ENCODE peak calls at places on chromosomes 12 and 14, in eight cellular contexts. One of them, this sample, is unnamed.

GRCh38 chr14:88834883-88835431 is 10.5 kb downstream of the TTC8 start:
- DNase-seq in SW 1271: no peak
- DNase-seq in GDM1: no peak
- DNase-seq in coronary artery: no peak
- DNase-seq in lung: no peak
- DNase-seq in mesothelial cell of epicardium: no peak
- DNase-seq in tibial artery: no peak
- DNase-seq in astrocyte of the spinal cord: peak; percentile 85
- DNase-seq in this sample: no peak

GRCh38 chr12:75738486-75738885 is 227.1 kb upstream of the KRR1 start:
- DNase-seq in SW 1271: no peak
- DNase-seq in GDM1: no peak
- DNase-seq in coronary artery: no peak
- DNase-seq in lung: no peak
- DNase-seq in mesothelial cell of epicardium: no peak
- DNase-seq in tibial artery: no peak
- DNase-seq in astrocyte of the spinal cord: no peak
- DNase-seq in this sample: no peak

GRCh38 chr14:69501362-69501964 is 16.9 kb downstream of the PLEKHD1 start:
- DNase-seq in SW 1271: no peak
- DNase-seq in GDM1: no peak
- DNase-seq in coronary artery: no peak
- DNase-seq in lung: no peak
- DNase-seq in mesothelial cell of epicardium: peak; percentile 54
- DNase-seq in tibial artery: no peak
- DNase-seq in astrocyte of the spinal cord: peak; percentile 21
- DNase-seq in this sample: no peak

GRCh38 chr12:122183588-122183940 is 641 bp downstream of the LRRC43 start:
- DNase-seq in SW 1271: no peak
- DNase-seq in GDM1: no peak
- DNase-seq in coronary artery: no peak
- DNase-seq in lung: no peak
- DNase-seq in mesothelial cell of epicardium: no peak
- DNase-seq in tibial artery: no peak
- DNase-seq in astrocyte of the spinal cord: no peak
- DNase-seq in this sample: no peak

GRCh38 chr14:43706901-43707300 is 800.2 kb downstream of the FSCB start:
- DNase-seq in SW 1271: no peak
- DNase-seq in GDM1: no peak
- DNase-seq in coronary artery: no peak
- DNase-seq in lung: no peak
- DNase-seq in mesothelial cell of epicardium: no peak
- DNase-seq in tibial artery: no peak
- DNase-seq in astrocyte of the spinal cord: no peak
- DNase-seq in this sample: no peak

GRCh38 chr14:72000907-72001306 is 68.7 kb downstream of the RGS6 start:
- DNase-seq in SW 1271: no peak
- DNase-seq in GDM1: no peak
- DNase-seq in coronary artery: peak; percentile 76
- DNase-seq in lung: no peak
- DNase-seq in mesothelial cell of epicardium: no peak
- DNase-seq in tibial artery: peak; percentile 57
- DNase-seq in astrocyte of the spinal cord: no peak
- DNase-seq in this sample: no peak

GRCh38 chr12:84502180-84502857 is 410.3 kb downstream of the SLC6A15 start:
- DNase-seq in SW 1271: no peak
- DNase-seq in GDM1: no peak
- DNase-seq in coronary artery: no peak
- DNase-seq in lung: no peak
- DNase-seq in mesothelial cell of epicardium: no peak
- DNase-seq in tibial artery: no peak
- DNase-seq in astrocyte of the spinal cord: no peak
- DNase-seq in this sample: no peak

GRCh38 chr12:47304161-47304560 is 224.4 kb upstream of the AMIGO2 start:
- DNase-seq in SW 1271: no peak
- DNase-seq in GDM1: no peak
- DNase-seq in coronary artery: no peak
- DNase-seq in lung: no peak
- DNase-seq in mesothelial cell of epicardium: no peak
- DNase-seq in tibial artery: no peak
- DNase-seq in astrocyte of the spinal cord: no peak
- DNase-seq in this sample: no peak

GRCh38 chr14:20302042-20302761 is 3.5 kb downstream of the TTC5 start:
- DNase-seq in SW 1271: no peak
- DNase-seq in GDM1: no peak
- DNase-seq in coronary artery: no peak
- DNase-seq in lung: no peak
- DNase-seq in mesothelial cell of epicardium: no peak
- DNase-seq in tibial artery: no peak
- DNase-seq in astrocyte of the spinal cord: peak; percentile 46
- DNase-seq in this sample: no peak

GRCh38 chr12:57793920-57794319 is 11.3 kb downstream of the TSFM start:
- DNase-seq in SW 1271: peak; percentile 59
- DNase-seq in GDM1: no peak
- DNase-seq in coronary artery: no peak
- DNase-seq in lung: no peak
- DNase-seq in mesothelial cell of epicardium: no peak
- DNase-seq in tibial artery: no peak
- DNase-seq in astrocyte of the spinal cord: peak; percentile 50
- DNase-seq in this sample: no peak

GRCh38 chr14:51846631-51847488 is 13.6 kb upstream of the GNG2 start:
- DNase-seq in SW 1271: no peak
- DNase-seq in GDM1: peak; percentile 91
- DNase-seq in coronary artery: no peak
- DNase-seq in lung: peak; percentile 56
- DNase-seq in mesothelial cell of epicardium: no peak
- DNase-seq in tibial artery: peak; percentile 45
- DNase-seq in astrocyte of the spinal cord: peak; percentile 60
- DNase-seq in this sample: peak; percentile 97

GRCh38 chr12:23352670-23353069 is 596.8 kb downstream of the SOX5 start:
- DNase-seq in SW 1271: no peak
- DNase-seq in GDM1: no peak
- DNase-seq in coronary artery: no peak
- DNase-seq in lung: no peak
- DNase-seq in mesothelial cell of epicardium: no peak
- DNase-seq in tibial artery: no peak
- DNase-seq in astrocyte of the spinal cord: no peak
- DNase-seq in this sample: no peak

GRCh38 chr14:36315159-36315853 is 5.1 kb downstream of the MBIP start:
- DNase-seq in SW 1271: no peak
- DNase-seq in GDM1: no peak
- DNase-seq in coronary artery: no peak
- DNase-seq in lung: no peak
- DNase-seq in mesothelial cell of epicardium: no peak
- DNase-seq in tibial artery: no peak
- DNase-seq in astrocyte of the spinal cord: no peak
- DNase-seq in this sample: no peak

GRCh38 chr14:78633747-78634146 is 463.6 kb downstream of the NRXN3 start:
- DNase-seq in SW 1271: no peak
- DNase-seq in GDM1: no peak
- DNase-seq in coronary artery: no peak
- DNase-seq in lung: no peak
- DNase-seq in mesothelial cell of epicardium: no peak
- DNase-seq in tibial artery: no peak
- DNase-seq in astrocyte of the spinal cord: no peak
- DNase-seq in this sample: no peak

GRCh38 chr12:108699955-108700563 is 31.3 kb downstream of the CORO1C start:
- DNase-seq in SW 1271: no peak
- DNase-seq in GDM1: peak; percentile 18
- DNase-seq in coronary artery: no peak
- DNase-seq in lung: no peak
- DNase-seq in mesothelial cell of epicardium: no peak
- DNase-seq in tibial artery: no peak
- DNase-seq in astrocyte of the spinal cord: no peak
- DNase-seq in this sample: no peak

GRCh38 chr12:65826513-65827171 is 2.4 kb downstream of the HMGA2 start:
- DNase-seq in SW 1271: peak; percentile 66
- DNase-seq in GDM1: no peak
- DNase-seq in coronary artery: no peak
- DNase-seq in lung: no peak
- DNase-seq in mesothelial cell of epicardium: no peak
- DNase-seq in tibial artery: no peak
- DNase-seq in astrocyte of the spinal cord: peak; percentile 80
- DNase-seq in this sample: no peak

GRCh38 chr14:86055512-86055911 is 525.6 kb downstream of the FLRT2 start:
- DNase-seq in SW 1271: peak; percentile 28
- DNase-seq in GDM1: no peak
- DNase-seq in coronary artery: no peak
- DNase-seq in lung: no peak
- DNase-seq in mesothelial cell of epicardium: no peak
- DNase-seq in tibial artery: no peak
- DNase-seq in astrocyte of the spinal cord: peak; percentile 18
- DNase-seq in this sample: peak; percentile 17

GRCh38 chr12:5318874-5319273 is 113.0 kb upstream of the NTF3 start:
- DNase-seq in SW 1271: no peak
- DNase-seq in GDM1: no peak
- DNase-seq in coronary artery: no peak
- DNase-seq in lung: no peak
- DNase-seq in mesothelial cell of epicardium: no peak
- DNase-seq in tibial artery: no peak
- DNase-seq in astrocyte of the spinal cord: peak; percentile 10
- DNase-seq in this sample: no peak

GRCh38 chr14:92687681-92688433 is 60.6 kb downstream of the LGMN start:
- DNase-seq in SW 1271: no peak
- DNase-seq in GDM1: no peak
- DNase-seq in coronary artery: no peak
- DNase-seq in lung: no peak
- DNase-seq in mesothelial cell of epicardium: peak; percentile 51
- DNase-seq in tibial artery: no peak
- DNase-seq in astrocyte of the spinal cord: peak; percentile 37
- DNase-seq in this sample: no peak

GRCh38 chr12:62856454-62856853 is 78.5 kb downstream of the PPM1H start:
- DNase-seq in SW 1271: no peak
- DNase-seq in GDM1: no peak
- DNase-seq in coronary artery: no peak
- DNase-seq in lung: no peak
- DNase-seq in mesothelial cell of epicardium: no peak
- DNase-seq in tibial artery: no peak
- DNase-seq in astrocyte of the spinal cord: no peak
- DNase-seq in this sample: no peak

GRCh38 chr12:46770501-46771183 is 55.2 kb downstream of the SLC38A4 start:
- DNase-seq in SW 1271: no peak
- DNase-seq in GDM1: no peak
- DNase-seq in coronary artery: no peak
- DNase-seq in lung: no peak
- DNase-seq in mesothelial cell of epicardium: no peak
- DNase-seq in tibial artery: no peak
- DNase-seq in astrocyte of the spinal cord: peak; percentile 48
- DNase-seq in this sample: no peak

GRCh38 chr14:100737526-100737925 is 10.8 kb downstream of the DLK1 start:
- DNase-seq in SW 1271: no peak
- DNase-seq in GDM1: no peak
- DNase-seq in coronary artery: no peak
- DNase-seq in lung: no peak
- DNase-seq in mesothelial cell of epicardium: peak; percentile 16
- DNase-seq in tibial artery: no peak
- DNase-seq in astrocyte of the spinal cord: no peak
- DNase-seq in this sample: no peak

This sample was measured in Jurkat, Clone E6-1.